ENCODE peak calls at places on chromosome 18, in four cellular contexts. O is GM23338; D is BJ; G is activated effector memory CD4-positive, alpha-beta T cell treated with anti-CD3 and anti-CD28 coated beads, Interleukin-2, amount 50 U/mL, for 16 hours. P is an unnamed sample.

GRCh38 chr18:33588361-33588760 is 10.3 kb downstream of the ASXL3 start:
- DNase-seq in G (no peak), D (no peak), O (no peak), P (no peak)

GRCh38 chr18:22831441-22831904 is 101.7 kb upstream of the RBBP8 start:
- DNase-seq in D (no peak), O (no peak), G (no peak), P (peak; percentile 72)

GRCh38 chr18:51726614-51727013 is 529.1 kb upstream of the MEX3C start:
- DNase-seq in O (no peak), D (no peak), G (no peak), P (no peak)

GRCh38 chr18:74745658-74746403 is 148.2 kb downstream of the ZNF407 start:
- DNase-seq in D (peak; percentile 25), G (no peak), O (no peak), P (peak; percentile 56)

GRCh38 chr18:61854578-61854977 is 38.2 kb downstream of the RNF152 start:
- DNase-seq in D (no peak), G (no peak), O (no peak), P (no peak)

GRCh38 chr18:37467002-37467401 is 98.6 kb downstream of the CELF4 start:
- DNase-seq in O (no peak), G (no peak), D (no peak), P (no peak)

GRCh38 chr18:12236934-12237832 is 17.0 kb upstream of the CIDEA start:
- DNase-seq in G (peak; percentile 86), D (no peak), O (peak; percentile 84), P (no peak)

GRCh38 chr18:47595816-47596501 is 334.5 kb downstream of the SMAD2 start:
- DNase-seq in D (no peak), G (no peak), O (peak; percentile 85), P (no peak)

GRCh38 chr18:46073474-46074331 is 1.6 kb upstream of the PSTPIP2 start:
- DNase-seq in D (no peak), G (peak; percentile 69), O (peak; percentile 82), P (peak; percentile 29)

GRCh38 chr18:32378705-32379104 is 92.0 kb downstream of the GAREM1 start:
- DNase-seq in O (no peak), D (no peak), G (no peak), P (no peak)

GRCh38 chr18:48575301-48575657 is 36.4 kb downstream of the CTIF start:
- DNase-seq in D (no peak), O (no peak), G (no peak), P (no peak)

GRCh38 chr18:44474067-44474411 is 206.6 kb upstream of the SETBP1 start:
- DNase-seq in G (no peak), O (no peak), D (no peak), P (no peak)

GRCh38 chr18:43760010-43760409 is 482.7 kb upstream of the SYT4 start:
- DNase-seq in G (no peak), D (no peak), O (peak; percentile 22), P (no peak)

GRCh38 chr18:47981830-47982229 is 51.4 kb upstream of the SMAD2 start:
- DNase-seq in D (no peak), G (no peak), O (no peak), P (no peak)

GRCh38 chr18:8177330-8178016 is 431.8 kb upstream of the RAB12 start:
- DNase-seq in G (no peak), O (peak; percentile 50), D (no peak), P (no peak)

GRCh38 chr18:54613174-54613573 is 22.1 kb downstream of the DYNAP start:
- DNase-seq in D (no peak), O (no peak), G (no peak), P (no peak)

GRCh38 chr18:354003-354402 is 86.2 kb upstream of the THOC1 start:
- DNase-seq in O (no peak), G (no peak), D (no peak), P (no peak)

GRCh38 chr18:63477972-63478371 is 1.2 kb downstream of the SERPINB5 start:
- DNase-seq in D (no peak), G (no peak), O (no peak), P (no peak)

GRCh38 chr18:45839415-45840395 is 14.2 kb downstream of the SIGLEC15 start:
- DNase-seq in D (no peak), G (no peak), O (peak; percentile 76), P (no peak)

GRCh38 chr18:33116376-33116775 is 324.1 kb downstream of the CCDC178 start:
- DNase-seq in O (no peak), D (no peak), G (no peak), P (peak; percentile 28)

GRCh38 chr18:40813116-40813515 is 1141.9 kb upstream of the PIK3C3 start:
- DNase-seq in D (no peak), G (no peak), O (no peak), P (no peak)

GRCh38 chr18:9380101-9380500 is 45.5 kb downstream of the TWSG1 start:
- DNase-seq in D (peak; percentile 51), O (no peak), G (no peak), P (no peak)

GRCh38 chr18:21894619-21895367 is 154.2 kb downstream of the MIB1 start:
- DNase-seq in G (no peak), O (no peak), D (no peak), P (no peak)

GRCh38 chr18:70659026-70659726 is 370.3 kb downstream of the SOCS6 start:
- DNase-seq in O (no peak), G (peak; percentile 70), D (no peak), P (no peak)